ENCODE peak calls at places on chromosomes 13 and 19, in nine cellular contexts. K is stimulated activated CD8-positive, alpha-beta memory T cell treated with anti-CD3 and anti-CD28 coated beads, Interleukin-15, amount 100 ng/mL, for 24 hours; Z is D341Med; L is HEK293T; D is T-helper 2 cell; M is T-helper 1 cell; A is NCI-H2029; S is HCT116; B is heart right ventricle. W is an unnamed sample.

GRCh38 chr19:5719274-5719960 is 529 bp downstream of the LONP1 start:
- DNase-seq in K (no peak), Z (no peak), L (no peak), D (no peak), M (no peak), A (peak), S (no peak), B (no peak), W (no peak)

GRCh38 chr19:31491246-31491645 is 142.0 kb upstream of the TSHZ3 start:
- DNase-seq in K (no peak), Z (no peak), L (no peak), D (no peak), M (no peak), A (no peak), S (no peak), B (no peak), W (no peak)

GRCh38 chr19:10389863-10390262 is 9.5 kb upstream of the TYK2 start:
- DNase-seq in K (no peak), Z (no peak), L (no peak), D (no peak), M (no peak), A (no peak), S (no peak), B (no peak), W (no peak)

GRCh38 chr13:67351915-67352314 is 121.8 kb upstream of the PCDH9 start:
- DNase-seq in K (no peak), Z (no peak), L (no peak), D (no peak), M (no peak), A (no peak), S (no peak), B (no peak), W (no peak)

GRCh38 chr13:99845136-99845874 is 126.3 kb downstream of the ZIC5 start:
- DNase-seq in K (no peak), Z (no peak), L (no peak), D (no peak), M (no peak), A (no peak), S (no peak), B (no peak), W (no peak)

GRCh38 chr13:74869846-74870245 is 612.1 kb downstream of the TBC1D4 start:
- DNase-seq in K (no peak), Z (no peak), L (no peak), D (no peak), M (no peak), A (no peak), S (no peak), B (no peak), W (no peak)

GRCh38 chr13:73741111-73741510 is 393.1 kb downstream of the KLF12 start:
- DNase-seq in K (no peak), Z (no peak), L (no peak), D (no peak), M (no peak), A (no peak), S (no peak), B (no peak), W (no peak)

GRCh38 chr19:31448221-31448657 is 99.0 kb upstream of the TSHZ3 start:
- DNase-seq in K (no peak), Z (no peak), L (no peak), D (no peak), M (no peak), A (peak), S (no peak), B (peak), W (peak)

GRCh38 chr13:55571237-55571867 is 1569.4 kb upstream of the PRR20A start:
- DNase-seq in K (no peak), Z (no peak), L (no peak), D (no peak), M (no peak), A (no peak), S (no peak), B (no peak), W (no peak)

GRCh38 chr19:42216653-42217521 is 590 bp downstream of the DEDD2 start:
- DNase-seq in K (no peak), Z (peak), L (peak), D (no peak), M (no peak), A (peak), S (no peak), B (peak), W (no peak)

GRCh38 chr13:49678172-49678914 is 12.9 kb downstream of the EBPL start:
- DNase-seq in K (no peak), Z (no peak), L (no peak), D (no peak), M (no peak), A (no peak), S (no peak), B (no peak), W (no peak)

GRCh38 chr19:16226878-16227836 is 29.4 kb downstream of the AP1M1 start:
- DNase-seq in K (no peak), Z (peak), L (no peak), D (no peak), M (no peak), A (no peak), S (no peak), B (no peak), W (no peak)

GRCh38 chr13:92488249-92488845 is 738.3 kb upstream of the GPC6 start:
- DNase-seq in K (no peak), Z (no peak), L (no peak), D (no peak), M (no peak), A (no peak), S (no peak), B (no peak), W (no peak)

GRCh38 chr13:39765801-39766463 is 110.5 kb downstream of the COG6 start:
- DNase-seq in K (no peak), Z (peak), L (no peak), D (no peak), M (no peak), A (peak), S (no peak), B (peak), W (no peak)

GRCh38 chr19:39497850-39498261 is 891 bp upstream of the DLL3 start:
- DNase-seq in K (no peak), Z (peak), L (peak), D (no peak), M (no peak), A (peak), S (no peak), B (peak), W (no peak)

GRCh38 chr13:20127563-20128458 is 33.0 kb downstream of the GJA3 start:
- DNase-seq in K (no peak), Z (peak), L (peak), D (no peak), M (no peak), A (no peak), S (no peak), B (peak), W (peak)

GRCh38 chr13:37870489-37870845 is 895 bp upstream of the TRPC4 start:
- DNase-seq in K (no peak), Z (no peak), L (no peak), D (no peak), M (no peak), A (no peak), S (no peak), B (no peak), W (no peak)

GRCh38 chr13:93867481-93867880 is 612.0 kb downstream of the DCT start:
- DNase-seq in K (no peak), Z (no peak), L (no peak), D (no peak), M (no peak), A (no peak), S (no peak), B (no peak), W (no peak)

GRCh38 chr13:94344126-94344863 is 135.2 kb downstream of the DCT start:
- DNase-seq in K (no peak), Z (no peak), L (no peak), D (no peak), M (no peak), A (no peak), S (no peak), B (no peak), W (no peak)

GRCh38 chr13:52428295-52428694 is 22.1 kb downstream of the VPS36 start:
- DNase-seq in K (no peak), Z (peak), L (no peak), D (no peak), M (no peak), A (no peak), S (no peak), B (no peak), W (no peak)